ENCODE peak calls at places on chromosomes 3 and 15, in eight cellular contexts. Q is choroid plexus epithelial cell, P is GM06990, A is psoas muscle, W is GM13977, J is breast epithelium, C is vagina, T is CD14-positive monocyte. H is an unnamed sample.

GRCh38 chr3:32082727-32083126 is 23.7 kb upstream of the GPD1L start:
- DNase-seq in J (no peak), A (no peak), W (no peak), T (no peak), Q (peak), C (no peak), P (no peak), H (no peak)

GRCh38 chr3:111746772-111747171 is 112.3 kb upstream of the PHLDB2 start:
- DNase-seq in J (no peak), P (no peak), W (no peak), Q (no peak), T (no peak), A (no peak), C (no peak), H (no peak)

GRCh38 chr15:31774045-31774444 is 256.3 kb upstream of the CHRNA7 start:
- DNase-seq in A (no peak), T (no peak), W (no peak), P (no peak), Q (no peak), J (no peak), C (no peak), H (no peak)

GRCh38 chr15:88016373-88016772 is 240.2 kb downstream of the NTRK3 start:
- DNase-seq in Q (no peak), W (no peak), J (no peak), C (no peak), T (no peak), A (no peak), P (no peak), H (no peak)

GRCh38 chr3:168974628-168975403 is 688.7 kb downstream of the MECOM start:
- DNase-seq in A (no peak), C (no peak), W (no peak), P (no peak), J (no peak), Q (no peak), T (no peak), H (no peak)

GRCh38 chr3:161126495-161126894 is 21.3 kb upstream of the B3GALNT1 start:
- DNase-seq in J (no peak), C (no peak), A (no peak), T (no peak), Q (no peak), P (no peak), W (no peak), H (no peak)

GRCh38 chr15:25465835-25466234 is 27.0 kb upstream of the UBE3A start:
- DNase-seq in A (no peak), Q (no peak), T (no peak), W (no peak), P (no peak), C (no peak), J (peak), H (no peak)

GRCh38 chr15:70252056-70252935 is 154.6 kb upstream of the TLE3 start:
- DNase-seq in P (no peak), J (no peak), C (no peak), Q (no peak), T (peak), A (peak), W (no peak), H (no peak)

GRCh38 chr3:175743733-175744400 is 884.7 kb downstream of the NAALADL2 start:
- DNase-seq in T (no peak), P (no peak), J (no peak), A (no peak), Q (peak), C (no peak), W (no peak), H (no peak)

GRCh38 chr15:28082891-28083688 is 16.0 kb downstream of the OCA2 start:
- DNase-seq in Q (no peak), C (no peak), W (no peak), J (no peak), T (no peak), P (no peak), A (no peak), H (no peak)

GRCh38 chr3:165254812-165255211 is 58.6 kb upstream of the SLITRK3 start:
- DNase-seq in J (no peak), T (no peak), Q (peak), C (no peak), W (no peak), A (no peak), P (no peak), H (no peak)

GRCh38 chr3:94049267-94049666 is 13.4 kb downstream of the DHFR2 start:
- DNase-seq in W (no peak), T (no peak), J (no peak), P (no peak), C (no peak), Q (no peak), A (no peak), H (no peak)

GRCh38 chr15:69762373-69763148 is 309.9 kb downstream of the RPLP1 start:
- DNase-seq in P (no peak), C (no peak), A (no peak), Q (peak), J (no peak), W (no peak), T (no peak), H (no peak)

GRCh38 chr3:72593881-72594397 is 254.3 kb downstream of the SHQ1 start:
- DNase-seq in P (no peak), C (no peak), Q (peak), J (no peak), A (no peak), T (no peak), W (peak), H (no peak)

GRCh38 chr3:136698361-136698760 is 53.8 kb downstream of the STAG1 start:
- DNase-seq in C (no peak), A (no peak), W (no peak), T (no peak), P (no peak), Q (no peak), J (no peak), H (no peak)
- TF ChIP-seq CTCF in C (no peak), A (no peak), W (no peak), T (no peak), P (no peak), Q (peak), J (no peak), H (no peak)

GRCh38 chr3:56926513-56927282 is 124.9 kb upstream of the ARHGEF3 start:
- DNase-seq in Q (peak), P (no peak), J (no peak), A (no peak), T (no peak), W (no peak), C (no peak), H (no peak)
- TF ChIP-seq CTCF in Q (peak), P (no peak), J (no peak), A (no peak), T (no peak), W (no peak), C (no peak), H (no peak)

DNA sequence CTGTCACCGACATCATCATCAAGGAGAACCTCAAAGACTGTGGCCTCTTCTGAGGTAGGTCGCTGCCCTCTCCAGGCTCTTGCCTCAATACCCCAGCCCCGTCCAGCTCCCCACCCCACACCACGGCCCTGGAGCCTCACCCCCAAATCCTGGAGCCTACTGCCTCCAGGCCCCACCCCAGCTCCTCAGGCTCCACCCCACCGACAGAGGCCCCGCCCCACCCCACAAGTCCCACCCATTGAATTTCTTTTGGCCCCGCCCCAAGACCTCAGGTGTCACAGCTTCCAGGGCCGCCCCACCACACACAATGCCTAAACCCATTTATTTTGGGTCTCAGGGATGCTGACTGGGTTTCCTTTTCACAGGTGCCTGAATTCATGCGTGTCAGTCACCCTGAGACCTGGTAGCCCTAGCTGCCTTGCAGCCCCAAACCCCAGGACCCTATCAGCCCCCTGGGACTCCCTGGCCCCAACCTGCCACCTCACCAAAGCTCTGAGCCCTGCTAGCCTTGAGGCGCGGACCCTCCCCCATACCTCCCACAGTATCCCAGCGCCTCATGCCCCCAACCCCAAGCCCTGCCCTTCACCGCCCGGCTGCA is 3.6 kb downstream of the GNAT1 start:
- DNase-seq in Q (no peak), T (no peak), W (peak), J (no peak), A (no peak), C (no peak), P (no peak), H (no peak)
- TF ChIP-seq CTCF in Q (no peak), T (no peak), W (no peak), J (no peak), A (no peak), C (no peak), P (no peak), H (no peak)

GRCh38 chr15:40746916-40747418 is 8.1 kb downstream of the RMDN3 start:
- DNase-seq in T (no peak), A (no peak), W (no peak), P (no peak), Q (peak), J (no peak), C (no peak), H (no peak)

GRCh38 chr15:40743466-40743865 is 11.6 kb downstream of the RMDN3 start:
- DNase-seq in Q (no peak), P (no peak), W (no peak), T (no peak), J (no peak), A (no peak), C (no peak), H (no peak)

GRCh38 chr15:40747685-40748631 is 7.1 kb downstream of the RMDN3 start:
- DNase-seq in C (no peak), W (no peak), A (peak), J (no peak), P (no peak), Q (no peak), T (no peak), H (no peak)

GRCh38 chr15:40744810-40745152 is 10.3 kb downstream of the RMDN3 start:
- DNase-seq in W (no peak), T (no peak), J (no peak), A (no peak), C (no peak), P (no peak), Q (no peak), H (no peak)

DNA sequence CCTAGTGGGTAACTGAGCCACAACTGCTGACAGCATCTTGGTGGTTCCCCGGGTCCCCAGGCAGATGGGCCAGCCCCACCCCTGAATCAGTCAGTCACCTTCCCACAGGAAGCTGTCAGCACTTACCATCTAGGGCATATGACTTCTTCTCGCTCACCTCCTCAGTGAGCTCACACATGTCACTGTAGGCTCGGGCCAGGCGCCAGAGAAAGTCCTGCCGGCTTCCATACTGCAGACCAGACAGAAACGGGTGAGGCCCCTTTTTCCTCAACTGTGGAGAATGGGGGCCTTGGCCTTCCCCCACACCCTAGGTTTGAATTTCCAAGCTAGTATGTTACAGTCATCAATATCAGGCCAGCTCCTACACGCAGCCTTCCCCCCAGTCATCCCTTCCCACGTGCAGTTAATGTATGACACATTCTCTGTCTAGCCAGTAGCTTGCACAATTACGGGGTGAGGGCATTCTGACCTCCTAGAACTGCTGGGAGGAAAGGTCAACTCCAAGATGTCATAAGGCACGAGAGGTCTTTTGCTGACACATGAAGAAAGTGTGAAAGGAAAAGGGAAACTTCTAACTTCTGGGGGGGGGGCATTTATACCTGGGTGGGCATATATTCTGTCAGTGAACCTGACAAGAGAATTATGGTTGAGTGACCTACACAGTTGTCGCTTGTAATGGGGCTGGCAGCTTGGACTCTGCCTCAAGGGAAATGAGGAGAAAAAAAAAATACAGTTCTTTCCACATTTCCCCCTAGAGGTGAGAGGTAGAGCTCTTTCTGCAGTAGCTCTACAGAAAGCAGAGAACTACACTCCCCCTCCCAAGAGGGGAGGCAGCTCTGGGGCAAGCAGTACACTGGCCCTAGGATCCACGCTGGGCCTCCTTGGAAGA is 10.9 kb downstream of the RMDN3 start:
- DNase-seq in A (no peak), P (no peak), T (peak), J (no peak), W (no peak), Q (peak), C (no peak), H (no peak)
- TF ChIP-seq CTCF in A (no peak), P (no peak), T (no peak), J (no peak), W (no peak), Q (peak), C (no peak), H (no peak)

GRCh38 chr3:8450618-8451017 is 51.0 kb upstream of the LMCD1 start:
- DNase-seq in J (no peak), W (no peak), T (no peak), Q (no peak), C (no peak), A (no peak), P (no peak), H (no peak)
- TF ChIP-seq CTCF in J (no peak), W (no peak), T (no peak), Q (no peak), C (no peak), A (peak), P (no peak), H (no peak)

GRCh38 chr15:101256756-101257155 is 4.9 kb upstream of the CHSY1 start:
- DNase-seq in W (no peak), T (no peak), P (no peak), C (no peak), Q (no peak), A (no peak), J (no peak), H (no peak)
- TF ChIP-seq CTCF in W (peak), T (peak), P (peak), C (no peak), Q (peak), A (no peak), J (no peak), H (no peak)